ENCODE peak calls at places on chromosomes 4 and X, in eight cellular contexts. One of them, this sample, is unnamed.

GRCh38 chr4:98659106-98659592 is 738 bp upstream of the TSPAN5 start:
- DNase-seq in BJ: no peak
- DNase-seq in SW480: peak; percentile 33
- DNase-seq in activated T-helper 1 cell treated with anti-CD3 and anti-CD28 coated beads, Interleukin-2, amount 50 U/mL, for 16 hours: no peak
- DNase-seq in GM10248: no peak
- DNase-seq in stimulated activated CD8-positive, alpha-beta memory T cell treated with anti-CD3 and anti-CD28 coated beads, Interleukin-4, amount 100 ng/mL, for 4 hours: no peak
- DNase-seq in activated T-cell treated with anti-CD3 and anti-CD28 coated beads for 24 hours: no peak
- DNase-seq in kidney tubule cell: peak; percentile 36
- DNase-seq in this sample: no peak

GRCh38 chrX:40809210-40809609 is 73.9 kb upstream of the MED14 start:
- DNase-seq in SW480: no peak
- DNase-seq in activated T-cell treated with anti-CD3 and anti-CD28 coated beads for 24 hours: no peak
- DNase-seq in activated T-helper 1 cell treated with anti-CD3 and anti-CD28 coated beads, Interleukin-2, amount 50 U/mL, for 16 hours: no peak
- DNase-seq in BJ: no peak
- DNase-seq in GM10248: no peak
- DNase-seq in stimulated activated CD8-positive, alpha-beta memory T cell treated with anti-CD3 and anti-CD28 coated beads, Interleukin-4, amount 100 ng/mL, for 4 hours: no peak
- DNase-seq in kidney tubule cell: peak; percentile 27
- DNase-seq in this sample: no peak

GRCh38 chr4:6357476-6357875 is 87.8 kb downstream of the WFS1 start:
- DNase-seq in stimulated activated CD8-positive, alpha-beta memory T cell treated with anti-CD3 and anti-CD28 coated beads, Interleukin-4, amount 100 ng/mL, for 4 hours: no peak
- DNase-seq in SW480: no peak
- DNase-seq in BJ: no peak
- DNase-seq in kidney tubule cell: no peak
- DNase-seq in activated T-helper 1 cell treated with anti-CD3 and anti-CD28 coated beads, Interleukin-2, amount 50 U/mL, for 16 hours: no peak
- DNase-seq in activated T-cell treated with anti-CD3 and anti-CD28 coated beads for 24 hours: no peak
- DNase-seq in GM10248: no peak
- DNase-seq in this sample: no peak

GRCh38 chr4:151685303-151685702 is 75.5 kb downstream of the GATB start:
- DNase-seq in BJ: no peak
- DNase-seq in kidney tubule cell: no peak
- DNase-seq in SW480: no peak
- DNase-seq in GM10248: no peak
- DNase-seq in activated T-cell treated with anti-CD3 and anti-CD28 coated beads for 24 hours: no peak
- DNase-seq in stimulated activated CD8-positive, alpha-beta memory T cell treated with anti-CD3 and anti-CD28 coated beads, Interleukin-4, amount 100 ng/mL, for 4 hours: no peak
- DNase-seq in activated T-helper 1 cell treated with anti-CD3 and anti-CD28 coated beads, Interleukin-2, amount 50 U/mL, for 16 hours: no peak
- DNase-seq in this sample: no peak

GRCh38 chrX:96540111-96540631 is 144.5 kb upstream of the DIAPH2 start:
- DNase-seq in activated T-helper 1 cell treated with anti-CD3 and anti-CD28 coated beads, Interleukin-2, amount 50 U/mL, for 16 hours: no peak
- DNase-seq in BJ: no peak
- DNase-seq in GM10248: no peak
- DNase-seq in activated T-cell treated with anti-CD3 and anti-CD28 coated beads for 24 hours: no peak
- DNase-seq in SW480: no peak
- DNase-seq in kidney tubule cell: no peak
- DNase-seq in stimulated activated CD8-positive, alpha-beta memory T cell treated with anti-CD3 and anti-CD28 coated beads, Interleukin-4, amount 100 ng/mL, for 4 hours: no peak
- DNase-seq in this sample: no peak

GRCh38 chrX:44474410-44474809 is 68.2 kb downstream of the FUNDC1 start:
- DNase-seq in BJ: no peak
- DNase-seq in stimulated activated CD8-positive, alpha-beta memory T cell treated with anti-CD3 and anti-CD28 coated beads, Interleukin-4, amount 100 ng/mL, for 4 hours: no peak
- DNase-seq in activated T-helper 1 cell treated with anti-CD3 and anti-CD28 coated beads, Interleukin-2, amount 50 U/mL, for 16 hours: no peak
- DNase-seq in GM10248: no peak
- DNase-seq in SW480: no peak
- DNase-seq in activated T-cell treated with anti-CD3 and anti-CD28 coated beads for 24 hours: no peak
- DNase-seq in kidney tubule cell: no peak
- DNase-seq in this sample: no peak

GRCh38 chr4:138867404-138867803 is 148.2 kb upstream of the NOCT start:
- DNase-seq in SW480: no peak
- DNase-seq in BJ: no peak
- DNase-seq in activated T-cell treated with anti-CD3 and anti-CD28 coated beads for 24 hours: no peak
- DNase-seq in activated T-helper 1 cell treated with anti-CD3 and anti-CD28 coated beads, Interleukin-2, amount 50 U/mL, for 16 hours: no peak
- DNase-seq in kidney tubule cell: no peak
- DNase-seq in GM10248: no peak
- DNase-seq in stimulated activated CD8-positive, alpha-beta memory T cell treated with anti-CD3 and anti-CD28 coated beads, Interleukin-4, amount 100 ng/mL, for 4 hours: no peak
- DNase-seq in this sample: no peak

GRCh38 chr4:87975466-87975865 is at the start of gene SPP1:
- DNase-seq in activated T-helper 1 cell treated with anti-CD3 and anti-CD28 coated beads, Interleukin-2, amount 50 U/mL, for 16 hours: no peak
- DNase-seq in SW480: peak; percentile 22
- DNase-seq in stimulated activated CD8-positive, alpha-beta memory T cell treated with anti-CD3 and anti-CD28 coated beads, Interleukin-4, amount 100 ng/mL, for 4 hours: no peak
- DNase-seq in BJ: no peak
- DNase-seq in kidney tubule cell: peak; percentile 98
- DNase-seq in activated T-cell treated with anti-CD3 and anti-CD28 coated beads for 24 hours: no peak
- DNase-seq in GM10248: peak; percentile 20
- DNase-seq in this sample: no peak

GRCh38 chr4:75849459-75849858 is 52.8 kb downstream of the PPEF2 start:
- DNase-seq in activated T-cell treated with anti-CD3 and anti-CD28 coated beads for 24 hours: no peak
- DNase-seq in GM10248: no peak
- DNase-seq in activated T-helper 1 cell treated with anti-CD3 and anti-CD28 coated beads, Interleukin-2, amount 50 U/mL, for 16 hours: no peak
- DNase-seq in BJ: no peak
- DNase-seq in SW480: no peak
- DNase-seq in kidney tubule cell: no peak
- DNase-seq in stimulated activated CD8-positive, alpha-beta memory T cell treated with anti-CD3 and anti-CD28 coated beads, Interleukin-4, amount 100 ng/mL, for 4 hours: no peak
- DNase-seq in this sample: no peak

GRCh38 chr4:165915215-165915614 is 42.2 kb downstream of the TLL1 start:
- DNase-seq in kidney tubule cell: peak; percentile 5
- DNase-seq in stimulated activated CD8-positive, alpha-beta memory T cell treated with anti-CD3 and anti-CD28 coated beads, Interleukin-4, amount 100 ng/mL, for 4 hours: no peak
- DNase-seq in BJ: no peak
- DNase-seq in activated T-cell treated with anti-CD3 and anti-CD28 coated beads for 24 hours: no peak
- DNase-seq in SW480: no peak
- DNase-seq in GM10248: no peak
- DNase-seq in activated T-helper 1 cell treated with anti-CD3 and anti-CD28 coated beads, Interleukin-2, amount 50 U/mL, for 16 hours: no peak
- DNase-seq in this sample: no peak

GRCh38 chrX:15056044-15056443 is 182.8 kb downstream of the MOSPD2 start:
- DNase-seq in BJ: no peak
- DNase-seq in activated T-cell treated with anti-CD3 and anti-CD28 coated beads for 24 hours: no peak
- DNase-seq in SW480: no peak
- DNase-seq in activated T-helper 1 cell treated with anti-CD3 and anti-CD28 coated beads, Interleukin-2, amount 50 U/mL, for 16 hours: no peak
- DNase-seq in kidney tubule cell: peak; percentile 59
- DNase-seq in GM10248: no peak
- DNase-seq in stimulated activated CD8-positive, alpha-beta memory T cell treated with anti-CD3 and anti-CD28 coated beads, Interleukin-4, amount 100 ng/mL, for 4 hours: no peak
- DNase-seq in this sample: no peak

GRCh38 chrX:1400731-1401471 is 9.0 kb upstream of the SLC25A6 start:
- DNase-seq in SW480: no peak
- DNase-seq in activated T-cell treated with anti-CD3 and anti-CD28 coated beads for 24 hours: no peak
- DNase-seq in kidney tubule cell: no peak
- DNase-seq in BJ: no peak
- DNase-seq in stimulated activated CD8-positive, alpha-beta memory T cell treated with anti-CD3 and anti-CD28 coated beads, Interleukin-4, amount 100 ng/mL, for 4 hours: no peak
- DNase-seq in activated T-helper 1 cell treated with anti-CD3 and anti-CD28 coated beads, Interleukin-2, amount 50 U/mL, for 16 hours: no peak
- DNase-seq in GM10248: no peak
- DNase-seq in this sample: no peak

GRCh38 chrX:8741981-8742380 is 10.0 kb upstream of the ANOS1 start:
- DNase-seq in activated T-cell treated with anti-CD3 and anti-CD28 coated beads for 24 hours: no peak
- DNase-seq in GM10248: no peak
- DNase-seq in activated T-helper 1 cell treated with anti-CD3 and anti-CD28 coated beads, Interleukin-2, amount 50 U/mL, for 16 hours: no peak
- DNase-seq in stimulated activated CD8-positive, alpha-beta memory T cell treated with anti-CD3 and anti-CD28 coated beads, Interleukin-4, amount 100 ng/mL, for 4 hours: no peak
- DNase-seq in SW480: no peak
- DNase-seq in BJ: no peak
- DNase-seq in kidney tubule cell: no peak
- DNase-seq in this sample: no peak

This sample was measured in stimulated activated naive B cell treated with anti-CD40 and anti-IgM and Interleukin-4, amounts not matched to agents 10 μg/mL and 1 μg/mL and 100 μg/mL, for 72 hours.